ENCODE peak calls at places on chromosomes 6 and 20, in seven cellular contexts. One of them, this sample, is unnamed.

GRCh38 chr20:63407928-63408683 is 47.0 kb upstream of the CHRNA4 start:
- DNase-seq in colonic mucosa: no peak
- DNase-seq in neural progenitor cell: no peak
- DNase-seq in fibroblast of lung: no peak
- DNase-seq in astrocyte: no peak
- DNase-seq in adipocyte: no peak
- DNase-seq in H9: no peak
- DNase-seq in this sample: no peak

GRCh38 chr6:15290962-15291704 is 45.3 kb downstream of the JARID2 start:
- DNase-seq in neural progenitor cell: peak; percentile 39
- DNase-seq in adipocyte: no peak
- DNase-seq in colonic mucosa: no peak
- DNase-seq in fibroblast of lung: no peak
- DNase-seq in H9: no peak
- DNase-seq in astrocyte: no peak
- DNase-seq in this sample: no peak

GRCh38 chr20:59363094-59363493 is 62.7 kb downstream of the EDN3 start:
- DNase-seq in fibroblast of lung: no peak
- DNase-seq in neural progenitor cell: peak; percentile 67
- DNase-seq in astrocyte: no peak
- DNase-seq in adipocyte: no peak
- DNase-seq in H9: no peak
- DNase-seq in colonic mucosa: no peak
- DNase-seq in this sample: no peak

GRCh38 chr6:166775923-166776220 is 148.8 kb upstream of the RPS6KA2 start:
- DNase-seq in neural progenitor cell: no peak
- DNase-seq in adipocyte: no peak
- DNase-seq in H9: no peak
- DNase-seq in astrocyte: no peak
- DNase-seq in fibroblast of lung: no peak
- DNase-seq in colonic mucosa: no peak
- DNase-seq in this sample: no peak

GRCh38 chr6:14984454-14984853 is 261.4 kb upstream of the JARID2 start:
- DNase-seq in H9: no peak
- DNase-seq in colonic mucosa: peak; percentile 70
- DNase-seq in neural progenitor cell: no peak
- DNase-seq in fibroblast of lung: peak; percentile 27
- DNase-seq in adipocyte: peak; percentile 66
- DNase-seq in astrocyte: no peak
- DNase-seq in this sample: no peak

GRCh38 chr6:68473433-68474210 is 161.5 kb upstream of the ADGRB3 start:
- DNase-seq in neural progenitor cell: no peak
- DNase-seq in H9: no peak
- DNase-seq in colonic mucosa: no peak
- DNase-seq in astrocyte: peak; percentile 0
- DNase-seq in adipocyte: no peak
- DNase-seq in fibroblast of lung: peak; percentile 33
- DNase-seq in this sample: peak; percentile 7

GRCh38 chr20:37757550-37757949 is 63.7 kb downstream of the CTNNBL1 start:
- DNase-seq in neural progenitor cell: no peak
- DNase-seq in astrocyte: no peak
- DNase-seq in adipocyte: no peak
- DNase-seq in H9: no peak
- DNase-seq in colonic mucosa: no peak
- DNase-seq in fibroblast of lung: no peak
- DNase-seq in this sample: no peak

GRCh38 chr6:166850677-166851076 is 105.7 kb downstream of the RNASET2 start:
- DNase-seq in H9: no peak
- DNase-seq in adipocyte: no peak
- DNase-seq in neural progenitor cell: no peak
- DNase-seq in fibroblast of lung: no peak
- DNase-seq in astrocyte: no peak
- DNase-seq in colonic mucosa: no peak
- DNase-seq in this sample: no peak

GRCh38 chr6:14792118-14792955 is 453.5 kb upstream of the JARID2 start:
- DNase-seq in neural progenitor cell: no peak
- DNase-seq in H9: no peak
- DNase-seq in fibroblast of lung: no peak
- DNase-seq in astrocyte: no peak
- DNase-seq in adipocyte: no peak
- DNase-seq in colonic mucosa: peak; percentile 33
- DNase-seq in this sample: peak; percentile 63

GRCh38 chr6:44043479-44044153 is 83.6 kb downstream of the MRPL14 start:
- DNase-seq in neural progenitor cell: no peak
- DNase-seq in adipocyte: no peak
- DNase-seq in colonic mucosa: no peak
- DNase-seq in astrocyte: no peak
- DNase-seq in H9: peak; percentile 59
- DNase-seq in fibroblast of lung: peak; percentile 37
- DNase-seq in this sample: no peak
- H3K4me1 ChIP-seq in neural progenitor cell: peaks cover 45% of the 10 kb centered on the region
- H3K4me1 ChIP-seq in adipocyte: peaks cover 28% of the 10 kb centered on the region
- H3K4me1 ChIP-seq in colonic mucosa: no peaks in the 10 kb centered on the region
- H3K4me1 ChIP-seq in astrocyte: peaks cover 35% of the 10 kb centered on the region
- H3K4me1 ChIP-seq in H9: peaks cover 10% of the 10 kb centered on the region
- H3K4me1 ChIP-seq in fibroblast of lung: peaks cover 40% of the 10 kb centered on the region
- H3K4me1 ChIP-seq in this sample: peaks cover 87% of the 10 kb centered on the region

GRCh38 chr6:29524044-29524443 is 35.5 kb downstream of the UBD start:
- DNase-seq in neural progenitor cell: no peak
- DNase-seq in H9: no peak
- DNase-seq in adipocyte: no peak
- DNase-seq in colonic mucosa: no peak
- DNase-seq in astrocyte: no peak
- DNase-seq in fibroblast of lung: no peak
- DNase-seq in this sample: no peak

GRCh38 chr6:29527126-29527525 is 32.4 kb downstream of the UBD start:
- DNase-seq in neural progenitor cell: no peak
- DNase-seq in adipocyte: peak; percentile 3
- DNase-seq in astrocyte: no peak
- DNase-seq in colonic mucosa: no peak
- DNase-seq in H9: no peak
- DNase-seq in fibroblast of lung: no peak
- DNase-seq in this sample: no peak

GRCh38 chr6:29527564-29527963 is 32.0 kb downstream of the UBD start:
- DNase-seq in H9: no peak
- DNase-seq in fibroblast of lung: no peak
- DNase-seq in colonic mucosa: no peak
- DNase-seq in astrocyte: no peak
- DNase-seq in neural progenitor cell: no peak
- DNase-seq in adipocyte: no peak
- DNase-seq in this sample: no peak

GRCh38 chr6:29524444-29524843 is 35.1 kb downstream of the UBD start:
- DNase-seq in adipocyte: no peak
- DNase-seq in colonic mucosa: no peak
- DNase-seq in neural progenitor cell: no peak
- DNase-seq in astrocyte: no peak
- DNase-seq in H9: peak; percentile 18
- DNase-seq in fibroblast of lung: no peak
- DNase-seq in this sample: no peak

GRCh38 chr6:29524982-29525639 is 34.4 kb downstream of the UBD start:
- DNase-seq in neural progenitor cell: no peak
- DNase-seq in adipocyte: no peak
- DNase-seq in astrocyte: no peak
- DNase-seq in fibroblast of lung: no peak
- DNase-seq in H9: no peak
- DNase-seq in colonic mucosa: no peak
- DNase-seq in this sample: no peak
- H3K9ac ChIP-seq in neural progenitor cell: no peak overlapping the region
- H3K9ac ChIP-seq in adipocyte: no peak overlapping the region
- H3K9ac ChIP-seq in astrocyte: no peak overlapping the region
- H3K9ac ChIP-seq in fibroblast of lung: no peak overlapping the region
- H3K9ac ChIP-seq in H9: no peak overlapping the region
- H3K9ac ChIP-seq in colonic mucosa: no peak overlapping the region
- H3K9ac ChIP-seq in this sample: no peak overlapping the region

GRCh38 chr6:11432091-11432490 is 105.5 kb upstream of the TMEM170B start:
- DNase-seq in adipocyte: no peak
- DNase-seq in colonic mucosa: no peak
- DNase-seq in fibroblast of lung: no peak
- DNase-seq in astrocyte: no peak
- DNase-seq in H9: no peak
- DNase-seq in neural progenitor cell: no peak
- DNase-seq in this sample: no peak
- H3K4me1 ChIP-seq in adipocyte: peaks cover 84% of the 10 kb centered on the region
- H3K4me1 ChIP-seq in colonic mucosa: no peaks in the 10 kb centered on the region
- H3K4me1 ChIP-seq in fibroblast of lung: peaks cover 26% of the 10 kb centered on the region
- H3K4me1 ChIP-seq in astrocyte: peaks cover 69% of the 10 kb centered on the region
- H3K4me1 ChIP-seq in H9: peaks cover 4% of the 10 kb centered on the region
- H3K4me1 ChIP-seq in neural progenitor cell: peaks cover 15% of the 10 kb centered on the region
- H3K4me1 ChIP-seq in this sample: peaks cover 70% of the 10 kb centered on the region

GRCh38 chr6:36094786-36095496 is 35.4 kb upstream of the MAPK13 start:
- DNase-seq in fibroblast of lung: peak; percentile 80
- DNase-seq in neural progenitor cell: peak; percentile 88
- DNase-seq in astrocyte: peak; percentile 27
- DNase-seq in colonic mucosa: peak; percentile 91
- DNase-seq in adipocyte: peak; percentile 90
- DNase-seq in H9: peak; percentile 74
- DNase-seq in this sample: peak; percentile 88
- H3K9ac ChIP-seq in fibroblast of lung: no peak overlapping the region
- H3K9ac ChIP-seq in neural progenitor cell: no peak overlapping the region
- H3K9ac ChIP-seq in astrocyte: peak overlapping the region; percentile 18
- H3K9ac ChIP-seq in colonic mucosa: peak overlapping the region; percentile 36
- H3K9ac ChIP-seq in adipocyte: peak overlapping the region; percentile 52
- H3K9ac ChIP-seq in H9: no peak overlapping the region
- H3K9ac ChIP-seq in this sample: peak overlapping the region; percentile 44

DNA sequence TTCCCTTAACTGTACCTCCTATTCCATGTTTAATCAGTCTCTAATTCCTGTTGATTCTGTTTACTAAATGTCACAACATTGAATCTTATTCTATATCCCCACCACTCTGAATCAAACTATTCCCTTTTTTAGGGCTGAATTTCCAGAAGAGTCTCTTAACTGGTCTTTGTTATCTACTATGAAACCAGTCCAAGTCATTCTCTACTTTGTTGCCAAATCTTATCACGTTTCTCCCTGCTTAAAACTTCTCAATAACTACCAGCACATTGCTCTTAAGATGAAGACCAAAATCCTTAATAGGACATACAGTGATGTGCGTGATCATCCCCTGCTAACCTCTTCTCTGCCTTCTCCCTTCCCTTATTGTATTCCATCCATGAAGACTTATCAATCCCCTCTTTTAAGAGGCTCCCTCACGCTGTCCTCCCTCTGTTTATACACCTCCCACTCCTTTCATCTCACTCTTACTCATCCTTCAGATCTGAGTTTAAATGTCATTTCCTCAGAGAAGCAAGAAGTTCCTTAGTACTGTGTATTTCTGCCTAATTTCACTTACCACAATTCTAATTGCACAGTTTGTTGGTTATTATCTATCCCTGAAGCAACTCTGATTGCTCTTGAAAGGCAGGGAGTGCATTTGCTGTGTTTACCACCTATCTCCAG is 143.0 kb upstream of the AHI1 start:
- DNase-seq in colonic mucosa: no peak
- DNase-seq in fibroblast of lung: no peak
- DNase-seq in adipocyte: no peak
- DNase-seq in astrocyte: no peak
- DNase-seq in H9: no peak
- DNase-seq in neural progenitor cell: no peak
- DNase-seq in this sample: no peak
- H3K4me1 ChIP-seq in colonic mucosa: no peaks in the 10 kb centered on the region
- H3K4me1 ChIP-seq in fibroblast of lung: no peaks in the 10 kb centered on the region
- H3K4me1 ChIP-seq in adipocyte: no peaks in the 10 kb centered on the region
- H3K4me1 ChIP-seq in astrocyte: no peaks in the 10 kb centered on the region
- H3K4me1 ChIP-seq in H9: no peaks in the 10 kb centered on the region
- H3K4me1 ChIP-seq in neural progenitor cell: no peaks in the 10 kb centered on the region
- H3K4me1 ChIP-seq in this sample: no peaks in the 10 kb centered on the region

GRCh38 chr20:32664352-32665159 is 9.2 kb downstream of the C20orf203 start:
- DNase-seq in fibroblast of lung: no peak
- DNase-seq in H9: no peak
- DNase-seq in astrocyte: no peak
- DNase-seq in adipocyte: no peak
- DNase-seq in neural progenitor cell: no peak
- DNase-seq in colonic mucosa: no peak
- DNase-seq in this sample: no peak
- H3K9ac ChIP-seq in fibroblast of lung: no peak overlapping the region
- H3K9ac ChIP-seq in H9: no peak overlapping the region
- H3K9ac ChIP-seq in astrocyte: no peak overlapping the region
- H3K9ac ChIP-seq in adipocyte: no peak overlapping the region
- H3K9ac ChIP-seq in neural progenitor cell: no peak overlapping the region
- H3K9ac ChIP-seq in colonic mucosa: no peak overlapping the region
- H3K9ac ChIP-seq in this sample: no peak overlapping the region

GRCh38 chr20:2557873-2558580 is 21.7 kb downstream of the TMC2 start:
- DNase-seq in astrocyte: no peak
- DNase-seq in H9: no peak
- DNase-seq in neural progenitor cell: no peak
- DNase-seq in fibroblast of lung: no peak
- DNase-seq in adipocyte: no peak
- DNase-seq in colonic mucosa: no peak
- DNase-seq in this sample: no peak
- H3K4me1 ChIP-seq in astrocyte: no peaks in the 10 kb centered on the region
- H3K4me1 ChIP-seq in H9: no peaks in the 10 kb centered on the region
- H3K4me1 ChIP-seq in neural progenitor cell: peaks cover 10% of the 10 kb centered on the region
- H3K4me1 ChIP-seq in fibroblast of lung: no peaks in the 10 kb centered on the region
- H3K4me1 ChIP-seq in adipocyte: peaks cover 3% of the 10 kb centered on the region
- H3K4me1 ChIP-seq in colonic mucosa: no peaks in the 10 kb centered on the region
- H3K4me1 ChIP-seq in this sample: no peaks in the 10 kb centered on the region

DNA sequence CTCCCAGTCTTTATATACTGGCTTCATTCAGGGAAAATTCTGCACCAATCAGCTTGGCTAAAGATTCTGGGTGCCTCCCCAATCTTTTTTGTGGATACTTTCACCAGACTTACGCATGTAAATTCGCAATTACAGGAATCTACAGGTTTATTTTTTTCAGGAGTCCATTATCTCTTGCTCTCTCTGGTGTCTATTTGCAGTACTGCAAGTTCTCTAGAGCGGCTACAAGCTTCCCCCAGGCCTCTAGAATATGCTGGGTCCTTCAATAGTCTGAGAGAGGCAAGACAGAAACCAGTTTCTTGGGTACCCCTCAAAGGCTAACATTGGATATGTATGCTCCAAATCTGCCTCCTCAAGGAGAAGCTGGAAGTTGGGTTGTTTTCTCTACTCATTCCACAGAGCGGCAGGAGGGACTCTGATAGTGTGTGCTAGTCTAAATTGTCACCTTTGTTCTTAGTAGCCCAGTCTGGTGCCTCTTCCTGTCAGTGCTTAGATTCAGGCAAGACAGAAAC is 58.5 kb downstream of the SUN5 start:
- DNase-seq in neural progenitor cell: peak; percentile 61
- DNase-seq in adipocyte: peak; percentile 60
- DNase-seq in H9: no peak
- DNase-seq in colonic mucosa: no peak
- DNase-seq in astrocyte: no peak
- DNase-seq in fibroblast of lung: peak; percentile 34
- DNase-seq in this sample: peak; percentile 51
- H3K9ac ChIP-seq in neural progenitor cell: no peak overlapping the region
- H3K9ac ChIP-seq in adipocyte: no peak overlapping the region
- H3K9ac ChIP-seq in H9: no peak overlapping the region
- H3K9ac ChIP-seq in colonic mucosa: no peak overlapping the region
- H3K9ac ChIP-seq in astrocyte: no peak overlapping the region
- H3K9ac ChIP-seq in fibroblast of lung: no peak overlapping the region
- H3K9ac ChIP-seq in this sample: no peak overlapping the region

DNA sequence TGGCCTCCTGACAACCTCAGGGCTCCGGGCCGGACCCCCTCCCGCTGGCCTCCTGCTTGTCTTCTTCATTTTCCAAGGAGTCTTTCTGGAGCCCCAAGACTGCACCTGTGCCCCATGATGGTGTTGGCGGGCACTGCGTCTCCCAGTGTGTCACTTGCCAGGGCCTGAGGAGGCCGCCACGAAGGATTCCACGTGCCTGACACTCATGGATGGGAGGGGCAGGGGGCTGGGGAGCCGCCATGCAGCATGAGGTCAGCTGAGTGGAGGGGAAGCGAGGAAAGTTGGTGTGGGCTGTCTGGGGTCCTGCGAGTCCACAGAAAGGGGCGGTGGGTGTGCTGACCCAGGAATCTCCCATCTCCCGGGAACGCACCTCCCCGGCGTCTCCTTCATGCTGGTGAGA is 165.7 kb downstream of the SMOC2 start:
- DNase-seq in fibroblast of lung: no peak
- DNase-seq in adipocyte: no peak
- DNase-seq in colonic mucosa: no peak
- DNase-seq in astrocyte: no peak
- DNase-seq in H9: no peak
- DNase-seq in neural progenitor cell: no peak
- DNase-seq in this sample: no peak
- H3K4me1 ChIP-seq in fibroblast of lung: no peaks in the 10 kb centered on the region
- H3K4me1 ChIP-seq in adipocyte: no peaks in the 10 kb centered on the region
- H3K4me1 ChIP-seq in colonic mucosa: no peaks in the 10 kb centered on the region
- H3K4me1 ChIP-seq in astrocyte: no peaks in the 10 kb centered on the region
- H3K4me1 ChIP-seq in H9: no peaks in the 10 kb centered on the region
- H3K4me1 ChIP-seq in neural progenitor cell: peaks cover 9% of the 10 kb centered on the region
- H3K4me1 ChIP-seq in this sample: no peaks in the 10 kb centered on the region